ENCODE peak calls at places on chromosomes 7 and 10, in ten cellular contexts. W, B, F, R, E, J, I, Y, Q and A are unnamed samples.

GRCh38 chr10:17764142-17764541 is 12.1 kb downstream of the TMEM236 start:
- DNase-seq in W (no peak), B (no peak), F (no peak), R (no peak), E (no peak), J (no peak), I (no peak), Y (no peak), Q (no peak), A (no peak)

GRCh38 chr10:66925896-66926719 is at the start of gene LRRTM3:
- DNase-seq in W (peak), B (peak), F (no peak), R (peak), E (no peak), J (peak), I (peak), Y (peak), Q (no peak), A (peak)

GRCh38 chr10:2949948-2950354 is 117.4 kb upstream of the PFKP start:
- DNase-seq in W (no peak), B (peak), F (no peak), R (peak), E (no peak), J (no peak), I (no peak), Y (no peak), Q (no peak), A (no peak)

GRCh38 chr10:24691113-24691512 is 32.6 kb downstream of the ARHGAP21 start:
- DNase-seq in W (no peak), B (no peak), F (no peak), R (no peak), E (no peak), J (no peak), I (no peak), Y (no peak), Q (no peak), A (no peak)

GRCh38 chr7:121516791-121517305 is 120.7 kb upstream of the FAM3C start:
- DNase-seq in W (no peak), B (no peak), F (no peak), R (no peak), E (no peak), J (no peak), I (no peak), Y (no peak), Q (no peak), A (no peak)

GRCh38 chr10:96910488-96911395 is 78.6 kb downstream of the LCOR start:
- DNase-seq in W (peak), B (peak), F (no peak), R (no peak), E (no peak), J (peak), I (no peak), Y (no peak), Q (no peak), A (peak)

GRCh38 chr7:30598121-30598876 is 3.6 kb downstream of the GARS1 start:
- DNase-seq in W (no peak), B (no peak), F (no peak), R (no peak), E (no peak), J (no peak), I (no peak), Y (no peak), Q (no peak), A (no peak)

GRCh38 chr10:28367865-28368541 is 65.1 kb upstream of the MPP7 start:
- DNase-seq in W (no peak), B (no peak), F (peak), R (peak), E (no peak), J (no peak), I (no peak), Y (no peak), Q (no peak), A (no peak)

GRCh38 chr7:102146989-102147388 is 139.7 kb upstream of the SH2B2 start:
- DNase-seq in W (no peak), B (no peak), F (no peak), R (no peak), E (no peak), J (no peak), I (no peak), Y (no peak), Q (no peak), A (no peak)

GRCh38 chr7:91942312-91942711 is 1.6 kb downstream of the AKAP9 start:
- DNase-seq in W (no peak), B (no peak), F (no peak), R (no peak), E (no peak), J (no peak), I (no peak), Y (no peak), Q (no peak), A (no peak)

GRCh38 chr10:117619200-117619599 is 76.7 kb downstream of the EMX2 start:
- DNase-seq in W (no peak), B (no peak), F (no peak), R (no peak), E (no peak), J (no peak), I (no peak), Y (no peak), Q (no peak), A (no peak)

GRCh38 chr10:94125856-94126255 is 132.1 kb downstream of the PLCE1 start:
- DNase-seq in W (peak), B (peak), F (no peak), R (no peak), E (no peak), J (peak), I (peak), Y (no peak), Q (no peak), A (no peak)

GRCh38 chr10:3775671-3776551 is 9.1 kb downstream of the KLF6 start:
- DNase-seq in W (no peak), B (peak), F (no peak), R (no peak), E (no peak), J (no peak), I (no peak), Y (no peak), Q (no peak), A (no peak)

GRCh38 chr7:137146552-137146961 is 197.0 kb downstream of the PTN start:
- DNase-seq in W (peak), B (peak), F (no peak), R (no peak), E (no peak), J (peak), I (peak), Y (no peak), Q (no peak), A (no peak)

GRCh38 chr7:28530175-28531142 is 118.1 kb downstream of the CREB5 start:
- DNase-seq in W (no peak), B (peak), F (no peak), R (no peak), E (no peak), J (no peak), I (no peak), Y (peak), Q (no peak), A (no peak)

GRCh38 chr7:132709971-132710567 is 133.8 kb upstream of the PLXNA4 start:
- DNase-seq in W (no peak), B (peak), F (no peak), R (no peak), E (no peak), J (peak), I (no peak), Y (no peak), Q (no peak), A (no peak)

GRCh38 chr7:33043434-33043833 is 19.1 kb downstream of the NT5C3A start:
- DNase-seq in W (no peak), B (no peak), F (no peak), R (no peak), E (no peak), J (no peak), I (no peak), Y (no peak), Q (no peak), A (no peak)

GRCh38 chr10:63819753-63820347 is 298.6 kb downstream of the REEP3 start:
- DNase-seq in W (peak), B (peak), F (no peak), R (no peak), E (no peak), J (peak), I (peak), Y (peak), Q (peak), A (peak)

GRCh38 chr10:4359003-4359402 is 467.0 kb upstream of the AKR1E2 start:
- DNase-seq in W (no peak), B (peak), F (no peak), R (no peak), E (peak), J (no peak), I (no peak), Y (no peak), Q (no peak), A (no peak)

GRCh38 chr7:94182066-94182465 is 177.9 kb upstream of the BET1 start:
- DNase-seq in W (peak), B (peak), F (no peak), R (no peak), E (no peak), J (no peak), I (peak), Y (no peak), Q (no peak), A (no peak)

GRCh38 chr10:32976338-32976737 is 18.3 kb upstream of the ITGB1 start:
- DNase-seq in W (no peak), B (no peak), F (no peak), R (no peak), E (no peak), J (no peak), I (no peak), Y (no peak), Q (no peak), A (no peak)

GRCh38 chr7:101116898-101117297 is 10.0 kb upstream of the SERPINE1 start:
- DNase-seq in W (no peak), B (no peak), F (no peak), R (no peak), E (no peak), J (no peak), I (no peak), Y (no peak), Q (no peak), A (no peak)

GRCh38 chr10:119162121-119162520 is 3.4 kb downstream of the SFXN4 start:
- DNase-seq in W (no peak), B (no peak), F (no peak), R (no peak), E (no peak), J (no peak), I (no peak), Y (no peak), Q (no peak), A (no peak)

GRCh38 chr7:148535227-148535626 is 55.3 kb upstream of the C7orf33 start:
- DNase-seq in W (no peak), B (no peak), F (no peak), R (peak), E (no peak), J (no peak), I (no peak), Y (no peak), Q (no peak), A (no peak)

GRCh38 chr7:5629941-5630340 is 151.5 kb downstream of the RNF216 start:
- DNase-seq in W (peak), B (peak), F (no peak), R (no peak), E (no peak), J (peak), I (no peak), Y (no peak), Q (no peak), A (no peak)

GRCh38 chr10:55630491-55631056 is 730.5 kb downstream of the ZWINT start:
- DNase-seq in W (no peak), B (peak), F (no peak), R (no peak), E (no peak), J (no peak), I (no peak), Y (no peak), Q (no peak), A (no peak)

GRCh38 chr10:36111676-36112075 is 469.6 kb upstream of the FZD8 start:
- DNase-seq in W (no peak), B (no peak), F (no peak), R (no peak), E (no peak), J (no peak), I (no peak), Y (no peak), Q (no peak), A (no peak)